ENCODE peak calls at places on chromosomes 3 and 15, in five cellular contexts. E, C, U, J and M are unnamed samples.
A peak's percentile ranks its signal among the peaks of the same experiment; 100 is the strongest.

GRCh38 chr15:82832601-82833209 is 23.3 kb downstream of the WHAMM start:
- DNase-seq in U (no peak), J (no peak), C (peak; percentile 10), E (no peak), M (no peak)

GRCh38 chr3:41464401-41464800 is 265.1 kb downstream of the CTNNB1 start:
- DNase-seq in J (no peak), U (no peak), E (no peak), C (no peak), M (no peak)

GRCh38 chr3:145182196-145182911 is 978.6 kb downstream of the PLOD2 start:
- DNase-seq in J (no peak), E (no peak), U (no peak), C (peak; percentile 56), M (no peak)

GRCh38 chr3:66464512-66464894 is 36.3 kb downstream of the LRIG1 start:
- DNase-seq in U (no peak), J (no peak), C (peak; percentile 78), E (no peak), M (no peak)

GRCh38 chr15:84818221-84819131 is 1.3 kb downstream of the ALPK3 start:
- DNase-seq in J (no peak), E (no peak), U (no peak), C (no peak), M (no peak)

GRCh38 chr15:78051622-78052405 is 25.7 kb downstream of the TBC1D2B start:
- DNase-seq in E (no peak), U (no peak), C (no peak), J (no peak), M (no peak)

GRCh38 chr15:100863406-100864198 is 16.0 kb upstream of the ALDH1A3 start:
- DNase-seq in E (no peak), C (no peak), J (no peak), U (no peak), M (no peak)

GRCh38 chr15:85329561-85330421 is 50.6 kb upstream of the AKAP13 start:
- DNase-seq in J (peak; percentile 64), E (peak; percentile 76), U (peak; percentile 86), C (peak; percentile 76), M (peak; percentile 89)

GRCh38 chr3:73614385-73614784 is 10.4 kb downstream of the PDZRN3 start:
- DNase-seq in U (no peak), E (no peak), J (no peak), C (peak; percentile 9), M (no peak)

GRCh38 chr3:123365450-123366143 is 83.3 kb downstream of the ADCY5 start:
- DNase-seq in C (peak; percentile 4), J (no peak), E (no peak), U (no peak), M (peak; percentile 55)

GRCh38 chr15:40445411-40446055 is 4.8 kb downstream of the BAHD1 start:
- DNase-seq in U (no peak), E (no peak), J (no peak), C (no peak), M (no peak)

GRCh38 chr15:98440917-98441316 is 207.4 kb upstream of the IGF1R start:
- DNase-seq in J (no peak), U (no peak), E (peak; percentile 22), C (peak; percentile 2), M (no peak)

GRCh38 chr15:50501815-50502214 is 44.7 kb downstream of the USP50 start:
- DNase-seq in U (no peak), C (no peak), E (no peak), J (no peak), M (no peak)

GRCh38 chr3:123442125-123442524 is 6.8 kb downstream of the ADCY5 start:
- DNase-seq in U (no peak), J (no peak), E (no peak), C (no peak), M (no peak)

GRCh38 chr3:143977326-143978262 is 6.0 kb downstream of the DIPK2A start:
- DNase-seq in C (peak; percentile 82), E (no peak), U (peak; percentile 30), J (no peak), M (peak; percentile 44)